ENCODE peak calls at places on chromosomes 7 and 10, in five cellular contexts. L is neuronal stem cell, M is heart left ventricle, J is pancreas, R is GM23248. I is an unnamed sample.

GRCh38 chr10:9254353-9254752 is 1199.9 kb downstream of the GATA3 start:
- DNase-seq in R (peak; percentile 88), M (no peak), J (no peak), L (no peak), I (no peak)

GRCh38 chr10:132837905-132838304 is 52.0 kb upstream of the NKX6-2 start:
- DNase-seq in J (no peak), M (no peak), L (no peak), R (peak; percentile 22), I (no peak)

GRCh38 chr10:31966681-31967080 is 38.0 kb upstream of the ARHGAP12 start:
- DNase-seq in L (no peak), J (no peak), M (no peak), R (no peak), I (no peak)

GRCh38 chr7:42414028-42414427 is 177.0 kb upstream of the GLI3 start:
- DNase-seq in J (no peak), L (no peak), R (peak; percentile 14), M (no peak), I (no peak)

GRCh38 chr10:62831346-62831745 is 15.2 kb upstream of the EGR2 start:
- DNase-seq in M (no peak), R (peak; percentile 88), L (no peak), J (no peak), I (no peak)

GRCh38 chr10:113096111-113097045 is 146.3 kb downstream of the TCF7L2 start:
- DNase-seq in R (peak; percentile 36), M (no peak), J (no peak), L (no peak), I (no peak)

GRCh38 chr7:104772405-104772821 is 241.6 kb upstream of the KMT2E start:
- DNase-seq in J (no peak), L (peak; percentile 14), R (no peak), M (no peak), I (no peak)

GRCh38 chr10:54284526-54285193 is 516.4 kb downstream of the PCDH15 start:
- DNase-seq in J (no peak), L (no peak), M (no peak), R (no peak), I (no peak)

GRCh38 chr10:32142646-32143045 is 86.4 kb upstream of the KIF5B start:
- DNase-seq in J (no peak), R (peak; percentile 76), L (no peak), M (no peak), I (peak; percentile 77)

GRCh38 chr7:2880882-2881281 is 36.8 kb upstream of the GNA12 start:
- DNase-seq in J (no peak), R (no peak), L (no peak), M (no peak), I (no peak)

GRCh38 chr10:93060887-93061593 is 442 bp downstream of the CYP26C1 start:
- DNase-seq in M (no peak), R (no peak), J (no peak), L (no peak), I (no peak)

GRCh38 chr10:93059975-93060886 is at the start of gene CYP26C1:
- DNase-seq in L (no peak), R (no peak), M (no peak), J (no peak), I (no peak)

GRCh38 chr10:93063217-93063976 is 2.8 kb downstream of the CYP26C1 start:
- DNase-seq in R (no peak), J (no peak), M (no peak), L (no peak), I (no peak)

GRCh38 chr10:93062499-93063216 is 2.1 kb downstream of the CYP26C1 start:
- DNase-seq in R (peak; percentile 70), J (no peak), M (no peak), L (no peak), I (no peak)

DNA sequence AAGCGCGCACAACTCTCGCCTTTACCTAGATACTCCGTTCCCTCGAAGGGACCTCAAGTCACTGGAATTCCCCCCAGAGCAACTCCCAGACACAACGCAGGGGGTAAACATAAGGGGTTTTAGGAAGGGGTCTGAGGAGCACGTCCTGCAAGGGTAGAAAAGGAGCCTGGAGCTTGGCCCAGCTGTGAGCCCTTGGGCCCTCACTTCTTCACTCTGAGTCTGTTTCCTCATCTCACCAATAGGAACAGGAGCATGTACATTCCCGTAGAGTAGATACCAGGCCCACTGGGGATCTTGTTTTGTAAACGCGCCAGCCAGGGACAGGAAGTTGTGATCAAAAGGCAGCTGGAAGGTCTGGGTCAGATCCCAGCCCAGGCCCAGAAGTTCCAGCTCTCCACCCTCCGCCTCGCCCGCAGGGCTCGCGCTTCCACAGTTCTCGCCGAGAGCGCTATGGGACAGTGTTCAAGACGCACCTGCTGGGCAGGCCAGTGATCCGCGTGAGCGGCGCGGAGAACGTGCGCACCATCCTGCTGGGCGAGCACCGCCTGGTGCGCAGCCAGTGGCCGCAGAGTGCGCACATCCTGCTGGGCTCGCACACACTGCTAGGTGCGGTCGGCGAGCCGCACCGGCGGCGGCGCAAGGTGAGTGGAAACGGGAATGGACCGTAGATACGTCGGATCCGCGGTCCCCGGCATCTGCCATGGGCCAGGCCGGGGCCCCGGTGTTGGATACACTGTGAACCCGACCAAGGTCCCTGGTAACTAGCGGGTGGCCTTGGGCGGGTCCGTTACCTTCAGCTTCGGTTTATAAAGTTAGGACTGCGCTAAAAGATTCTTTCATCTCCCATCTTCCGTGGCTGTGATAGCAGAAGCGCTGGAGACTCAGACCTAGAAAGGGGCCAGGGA is 1.2 kb downstream of the CYP26C1 start:
- DNase-seq in M (no peak), R (peak; percentile 36), L (no peak), J (no peak), I (no peak)
- H3K4me3 ChIP-seq in M (peak overlapping the region; percentile 45), R (peak overlapping the region; percentile 62), L (no peak overlapping the region), J (peak overlapping the region; percentile 4), I (no peak overlapping the region)

GRCh38 chr10:114501650-114502049 is 97.3 kb upstream of the AFAP1L2 start:
- DNase-seq in J (no peak), L (no peak), M (no peak), R (no peak), I (no peak)
- H3K4me1 ChIP-seq in J (peaks cover 12% of the 10 kb centered on the region), L (peaks cover 2% of the 10 kb centered on the region), M (peaks cover 32% of the 10 kb centered on the region), R (peaks cover 6% of the 10 kb centered on the region), I (peaks cover 33% of the 10 kb centered on the region)

GRCh38 chr7:31734456-31734855 is 47.4 kb downstream of the PPP1R17 start:
- DNase-seq in M (no peak), J (no peak), R (peak; percentile 68), L (no peak), I (peak; percentile 80)
- H3K27ac ChIP-seq in M (no peak overlapping the region), J (no peak overlapping the region), R (no peak overlapping the region), L (no peak overlapping the region), I (peak overlapping the region; percentile 48)

DNA sequence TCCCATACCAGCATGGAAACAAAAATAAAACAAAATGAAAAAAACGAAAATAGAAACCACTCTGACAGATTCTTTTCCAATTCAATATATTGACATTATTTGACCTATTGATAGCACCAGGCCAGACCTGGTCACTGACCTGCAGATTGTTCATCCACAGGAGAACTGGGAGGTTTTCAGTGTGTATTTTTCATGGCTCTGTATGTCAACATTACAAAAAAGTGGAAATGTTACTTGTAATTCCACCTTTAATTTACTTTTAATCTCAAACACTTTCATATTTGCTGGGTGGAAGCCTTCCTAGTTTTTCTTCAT is 2.9 kb downstream of the HKDC1 start:
- DNase-seq in R (no peak), L (no peak), M (no peak), J (no peak), I (no peak)
- H3K4me3 ChIP-seq in R (no peak overlapping the region), L (no peak overlapping the region), M (no peak overlapping the region), J (no peak overlapping the region), I (peak overlapping the region; percentile 29)

DNA sequence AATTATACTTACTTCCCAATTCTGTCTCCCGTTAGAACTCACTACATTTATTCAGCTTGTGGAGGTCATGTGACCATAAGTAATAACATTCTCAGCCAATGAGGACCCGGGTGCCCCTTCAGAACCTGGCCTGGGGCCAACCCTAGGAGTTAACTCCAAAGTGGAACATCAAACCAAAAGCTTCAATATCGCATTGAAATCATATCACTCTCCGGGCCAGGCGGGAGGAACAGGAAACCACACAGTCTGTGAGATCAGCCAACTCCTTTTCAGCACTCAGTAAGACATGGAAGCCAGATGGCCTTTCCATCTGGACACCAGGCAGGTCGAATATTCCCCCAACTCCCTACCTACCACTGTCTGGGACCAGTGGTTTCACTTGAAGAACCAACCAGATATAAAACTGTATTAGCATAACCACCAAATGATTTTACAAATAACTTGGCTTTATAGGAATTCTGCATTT is 5.5 kb downstream of the CREB3L2 start:
- DNase-seq in L (no peak), R (peak; percentile 59), M (peak; percentile 79), J (no peak), I (no peak)
- H3K4me1 ChIP-seq in L (peaks cover 13% of the 10 kb centered on the region), R (peaks cover 66% of the 10 kb centered on the region), M (peaks cover 47% of the 10 kb centered on the region), J (peaks cover 28% of the 10 kb centered on the region), I (peaks cover 36% of the 10 kb centered on the region)

I was measured in keratinocyte.